ENCODE peak calls at places on chromosomes 3 and 15, in nine cellular contexts. L is activated CD4-positive, alpha-beta T cell treated with anti-CD3 and anti-CD28 coated beads, Interleukin-2, amount 50 U/mL, for 1 hour; F is KG1; E is astrocyte of the hippocampus; V is activated CD8-positive, alpha-beta memory T cell treated with anti-CD3 and anti-CD28 coated beads for 48 hours; D is H9; H is stimulated activated effector memory CD8-positive, alpha-beta T cell treated with anti-CD3 and anti-CD28 coated beads, Interleukin-12 subunit alpha, Interleukin-12 subunit beta, amount 100 ng/mL, for 72 hours; W is MCF 10A; O is upper lobe of right lung. B is an unnamed sample.

GRCh38 chr3:48656841-48657281 is 5.8 kb downstream of the CELSR3 start:
- DNase-seq in L (peak), F (no peak), E (no peak), V (no peak), D (peak), H (no peak), W (no peak), O (no peak), B (no peak)

GRCh38 chr3:25502233-25502632 is 74.2 kb downstream of the RARB start:
- DNase-seq in L (no peak), F (no peak), E (no peak), V (no peak), D (no peak), H (no peak), W (no peak), O (no peak), B (no peak)

GRCh38 chr15:64532515-64532914 is 72.1 kb downstream of the ZNF609 start:
- DNase-seq in L (no peak), F (no peak), E (no peak), V (no peak), D (no peak), H (no peak), W (no peak), O (no peak), B (no peak)

GRCh38 chr15:79527821-79528220 is 95.7 kb downstream of the MINAR1 start:
- DNase-seq in L (no peak), F (no peak), E (no peak), V (no peak), D (no peak), H (no peak), W (no peak), O (no peak), B (no peak)

GRCh38 chr15:81054236-81054635 is 53.5 kb downstream of the TLNRD1 start:
- DNase-seq in L (no peak), F (no peak), E (peak), V (no peak), D (no peak), H (no peak), W (peak), O (no peak), B (no peak)

GRCh38 chr3:10594915-10595314 is 89.5 kb upstream of the ATP2B2 start:
- DNase-seq in L (peak), F (peak), E (peak), V (no peak), D (peak), H (peak), W (peak), O (no peak), B (peak)

GRCh38 chr15:88440021-88440420 is 27.2 kb downstream of the MRPL46 start:
- DNase-seq in L (no peak), F (no peak), E (peak), V (no peak), D (no peak), H (no peak), W (peak), O (no peak), B (no peak)

GRCh38 chr15:29849218-29849617 is 26.9 kb upstream of the TJP1 start:
- DNase-seq in L (no peak), F (no peak), E (no peak), V (no peak), D (no peak), H (no peak), W (peak), O (no peak), B (no peak)

GRCh38 chr3:182248349-182248880 is 536.7 kb downstream of the SOX2 start:
- DNase-seq in L (no peak), F (no peak), E (no peak), V (no peak), D (no peak), H (no peak), W (peak), O (no peak), B (peak)

GRCh38 chr3:190076601-190077444 is 43.9 kb downstream of the P3H2 start:
- DNase-seq in L (no peak), F (no peak), E (peak), V (no peak), D (no peak), H (no peak), W (peak), O (no peak), B (no peak)

B was measured in colonic mucosa.